ENCODE peak calls at places on chromosomes 3 and 15, in eight cellular contexts. G, K, C, W, Q, Z, N and U are unnamed samples.

GRCh38 chr3:168802761-168803160 is 707.0 kb upstream of the GOLIM4 start:
- DNase-seq in K (no peak), N (no peak), C (no peak), W (no peak), Z (no peak), G (no peak), Q (no peak), U (no peak)

GRCh38 chr3:58041826-58042324 is 33.7 kb downstream of the FLNB start:
- DNase-seq in K (no peak), C (no peak), Q (peak; percentile 92), G (no peak), W (peak; percentile 66), N (no peak), Z (no peak), U (peak; percentile 92)

GRCh38 chr3:59771760-59772159 is 721.9 kb upstream of the CFAP20DC start:
- DNase-seq in G (no peak), Q (peak; percentile 39), W (peak; percentile 70), K (no peak), Z (no peak), N (no peak), C (no peak), U (peak; percentile 95)

GRCh38 chr3:156792945-156793344 is 33.2 kb upstream of the LEKR1 start:
- DNase-seq in K (no peak), G (no peak), Q (no peak), Z (no peak), N (no peak), C (no peak), W (no peak), U (peak; percentile 71)

GRCh38 chr3:52845157-52845556 is 10.3 kb upstream of the MUSTN1 start:
- DNase-seq in K (no peak), C (peak; percentile 36), G (peak; percentile 63), Z (peak; percentile 88), Q (no peak), N (no peak), W (peak; percentile 72), U (peak; percentile 13)

GRCh38 chr3:129689036-129689435 is 82.6 kb upstream of the PLXND1 start:
- DNase-seq in Z (no peak), W (no peak), Q (no peak), G (no peak), K (no peak), N (no peak), C (no peak), U (no peak)

GRCh38 chr15:52031542-52031941 is 12.5 kb downstream of the MAPK6 start:
- DNase-seq in Q (no peak), C (no peak), N (no peak), W (no peak), K (no peak), G (no peak), Z (no peak), U (no peak)

GRCh38 chr15:57440799-57441198 is 64.5 kb downstream of the CGNL1 start:
- DNase-seq in G (no peak), N (no peak), Q (peak; percentile 83), K (no peak), Z (no peak), C (no peak), W (peak; percentile 63), U (peak; percentile 82)

GRCh38 chr15:28289694-28290463 is 32.1 kb downstream of the HERC2 start:
- DNase-seq in N (no peak), C (no peak), W (no peak), Q (no peak), Z (no peak), K (no peak), G (no peak), U (no peak)

GRCh38 chr3:56702487-56703315 is 19.6 kb upstream of the TASOR start:
- DNase-seq in Q (peak; percentile 64), C (peak; percentile 55), N (no peak), W (peak; percentile 61), K (peak; percentile 21), Z (no peak), G (no peak), U (peak; percentile 77)

GRCh38 chr3:148146947-148147346 is 550.8 kb upstream of the AGTR1 start:
- DNase-seq in N (no peak), G (no peak), Z (no peak), K (no peak), C (no peak), Q (no peak), W (peak; percentile 30), U (peak; percentile 58)

GRCh38 chr3:197155039-197155438 is 125.4 kb upstream of the MELTF start:
- DNase-seq in K (no peak), G (no peak), Q (no peak), N (no peak), Z (no peak), C (no peak), W (no peak), U (no peak)

GRCh38 chr15:74203914-74204431 is 1.4 kb upstream of the STRA6 start:
- DNase-seq in W (no peak), C (peak; percentile 33), G (no peak), Q (no peak), Z (peak; percentile 74), N (no peak), K (no peak), U (peak; percentile 81)

GRCh38 chr15:72237286-72238224 is 6.6 kb upstream of the PKM start:
- DNase-seq in C (peak; percentile 56), Q (peak; percentile 95), N (peak; percentile 36), K (peak; percentile 81), Z (peak; percentile 90), G (peak; percentile 87), W (peak; percentile 96), U (peak; percentile 99)

GRCh38 chr3:71713041-71713440 is 12.2 kb downstream of the EIF4E3 start:
- DNase-seq in C (peak; percentile 93), N (no peak), Q (no peak), W (no peak), Z (no peak), K (no peak), G (no peak), U (no peak)

GRCh38 chr15:52527898-52528464 is 699 bp downstream of the MYO5A start:
- DNase-seq in W (peak; percentile 37), G (no peak), Z (no peak), C (peak; percentile 10), K (peak; percentile 38), N (peak; percentile 21), Q (peak; percentile 31), U (peak; percentile 47)